ENCODE peak calls at places on chromosomes 16 and 17, in four cellular contexts. I is WTC11, Y is GM12878, T is K562. M is an unnamed sample.

GRCh38 chr17:27293359-27293897 is 486 bp upstream of the WSB1 start:
- DNase-seq in I (no peak), Y (no peak), T (peak; percentile 32), M (no peak)

GRCh38 chr17:50059759-50060273 is 3.9 kb downstream of the ITGA3 start:
- DNase-seq in I (no peak), Y (no peak), T (no peak), M (no peak)

GRCh38 chr16:88116121-88116900 is 165.1 kb downstream of the BANP start:
- DNase-seq in I (no peak), T (no peak), Y (no peak), M (no peak)

GRCh38 chr17:61405047-61405685 is 5.5 kb downstream of the TBX2 start:
- DNase-seq in I (peak; percentile 50), T (no peak), Y (no peak), M (peak; percentile 31)

GRCh38 chr16:2471016-2471652 is at the start of gene NTN3:
- DNase-seq in I (peak; percentile 75), T (peak; percentile 69), Y (no peak), M (peak; percentile 91)

GRCh38 chr16:65728172-65728571 is 606.3 kb upstream of the CDH11 start:
- DNase-seq in Y (no peak), T (no peak), I (no peak), M (no peak)

GRCh38 chr17:37570527-37571093 is 38.6 kb downstream of the SYNRG start:
- DNase-seq in Y (no peak), I (peak; percentile 75), T (peak; percentile 47), M (peak; percentile 79)

GRCh38 chr17:15247891-15248529 is 17.1 kb downstream of the PMP22 start:
- DNase-seq in T (no peak), I (peak; percentile 24), Y (no peak), M (no peak)

GRCh38 chr17:83055911-83056582 is 23.4 kb upstream of the METRNL start:
- DNase-seq in Y (no peak), I (no peak), T (no peak), M (no peak)

GRCh38 chr17:8041249-8041928 is 2.5 kb downstream of the ALOX15B start:
- DNase-seq in T (peak; percentile 38), I (no peak), Y (no peak), M (peak; percentile 73)

GRCh38 chr16:4313563-4314531 is 2.0 kb upstream of the GLIS2 start:
- DNase-seq in I (peak; percentile 84), T (peak; percentile 85), Y (no peak), M (peak; percentile 79)

GRCh38 chr16:89308391-89309333 is 91.2 kb downstream of the ZNF778 start:
- DNase-seq in T (peak; percentile 32), I (peak; percentile 73), Y (no peak), M (peak; percentile 68)

GRCh38 chr17:82937411-82938371 is 97.9 kb upstream of the ZNF750 start:
- DNase-seq in I (peak; percentile 21), Y (no peak), T (no peak), M (no peak)

GRCh38 chr16:16083421-16084156 is 134.2 kb downstream of the ABCC1 start:
- DNase-seq in Y (no peak), I (no peak), T (peak; percentile 59), M (no peak)

GRCh38 chr17:27323538-27324212 is 29.8 kb downstream of the WSB1 start:
- DNase-seq in Y (no peak), T (peak; percentile 58), I (no peak), M (no peak)

GRCh38 chr17:47883589-47884426 is 12.2 kb upstream of the SP2 start:
- DNase-seq in T (no peak), I (no peak), Y (no peak), M (no peak)

GRCh38 chr16:70736454-70737376 is 50.9 kb upstream of the MTSS2 start:
- DNase-seq in I (no peak), Y (no peak), T (no peak), M (no peak)

GRCh38 chr16:79451196-79451816 is 149.2 kb downstream of the MAF start:
- DNase-seq in I (no peak), T (no peak), Y (peak; percentile 19), M (no peak)

GRCh38 chr17:40551091-40551873 is 14.0 kb downstream of the CCR7 start:
- DNase-seq in T (no peak), Y (no peak), I (peak; percentile 6), M (no peak)

GRCh38 chr16:69542974-69543373 is 22.8 kb upstream of the NFAT5 start:
- DNase-seq in I (no peak), Y (no peak), T (no peak), M (no peak)

GRCh38 chr17:15502315-15503112 is 35.1 kb upstream of the CDRT4 start:
- DNase-seq in T (peak; percentile 60), I (peak; percentile 94), Y (no peak), M (peak; percentile 89)

GRCh38 chr16:75250809-75251279 is 580 bp downstream of the BCAR1 start:
- DNase-seq in T (peak; percentile 77), I (no peak), Y (no peak), M (peak; percentile 89)

GRCh38 chr17:78496311-78496710 is 80.9 kb downstream of the DNAH17 start:
- DNase-seq in T (no peak), Y (no peak), I (no peak), M (no peak)

GRCh38 chr17:28524476-28525415 is 18.6 kb downstream of the FOXN1 start:
- DNase-seq in T (peak; percentile 28), Y (no peak), I (no peak), M (no peak)

GRCh38 chr16:55391760-55392375 is 67.9 kb downstream of the IRX6 start:
- DNase-seq in I (no peak), T (no peak), Y (no peak), M (no peak)

GRCh38 chr17:6755281-6755680 is 565 bp upstream of the XAF1 start:
- DNase-seq in T (no peak), Y (no peak), I (no peak), M (peak; percentile 36)

GRCh38 chr17:6757747-6758146 is 1.9 kb downstream of the XAF1 start:
- DNase-seq in T (no peak), Y (no peak), I (no peak), M (no peak)

GRCh38 chr17:6753565-6753964 is 2.3 kb upstream of the XAF1 start:
- DNase-seq in Y (no peak), T (no peak), I (no peak), M (no peak)

GRCh38 chr17:6756425-6757012 is 673 bp downstream of the XAF1 start:
- DNase-seq in I (no peak), Y (no peak), T (no peak), M (no peak)

GRCh38 chr17:6755731-6756184 is at the start of gene XAF1:
- DNase-seq in I (no peak), T (no peak), Y (peak; percentile 40), M (no peak)
- TF ChIP-seq USF1 in I (no peak), T (no peak), Y (no peak), M (no peak)

GRCh38 chr16:11742041-11742535 is 569 bp downstream of the TXNDC11 start:
- DNase-seq in T (peak; percentile 53), Y (no peak), I (no peak), M (no peak)

GRCh38 chr16:11744075-11744470 is 1.4 kb upstream of the TXNDC11 start:
- DNase-seq in I (no peak), Y (no peak), T (no peak), M (no peak)

GRCh38 chr16:11742536-11743307 is at the start of gene TXNDC11:
- DNase-seq in I (peak; percentile 97), T (peak; percentile 96), Y (peak; percentile 93), M (peak; percentile 98)

GRCh38 chr16:11740567-11740966 is 2.1 kb downstream of the TXNDC11 start:
- DNase-seq in Y (no peak), T (no peak), I (no peak), M (no peak)

GRCh38 chr16:11743308-11744074 is 834 bp upstream of the TXNDC11 start:
- DNase-seq in Y (no peak), I (no peak), T (peak; percentile 26), M (peak; percentile 17)
- TF ChIP-seq USF1 in Y (peak; percentile 32), I (no peak), T (no peak), M (no peak)

DNA sequence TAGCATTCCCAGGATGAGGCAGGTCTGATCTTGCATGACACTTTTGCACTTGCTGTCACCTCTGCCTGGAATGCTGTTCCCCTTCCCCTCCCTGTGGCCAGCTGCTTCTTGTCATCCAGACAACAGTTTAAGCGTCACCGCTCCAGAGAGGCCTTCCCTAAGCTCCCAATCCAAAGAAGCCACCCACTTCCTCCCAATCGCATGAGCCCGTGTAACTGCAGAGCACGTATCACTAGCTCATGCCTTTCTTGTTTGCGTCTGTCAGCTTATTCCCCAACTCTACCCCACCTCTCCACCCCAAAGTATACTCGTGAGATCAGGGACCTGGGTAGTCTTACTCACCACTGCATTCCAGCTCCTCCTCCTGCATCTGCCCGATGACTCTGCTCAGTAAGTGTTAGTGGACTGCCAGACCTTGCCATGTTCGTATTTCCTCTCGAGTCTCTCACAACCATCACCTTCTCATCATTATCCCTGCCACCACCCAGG is 92.8 kb downstream of the GAS7 start:
- DNase-seq in Y (no peak), I (no peak), T (no peak), M (no peak)
- TF ChIP-seq USF1 in Y (no peak), I (no peak), T (no peak), M (no peak)

GRCh38 chr17:43328650-43329049 is 70.1 kb upstream of the ARL4D start:
- DNase-seq in T (no peak), I (no peak), Y (no peak), M (no peak)
- TF ChIP-seq USF1 in T (no peak), I (no peak), Y (no peak), M (no peak)

DNA sequence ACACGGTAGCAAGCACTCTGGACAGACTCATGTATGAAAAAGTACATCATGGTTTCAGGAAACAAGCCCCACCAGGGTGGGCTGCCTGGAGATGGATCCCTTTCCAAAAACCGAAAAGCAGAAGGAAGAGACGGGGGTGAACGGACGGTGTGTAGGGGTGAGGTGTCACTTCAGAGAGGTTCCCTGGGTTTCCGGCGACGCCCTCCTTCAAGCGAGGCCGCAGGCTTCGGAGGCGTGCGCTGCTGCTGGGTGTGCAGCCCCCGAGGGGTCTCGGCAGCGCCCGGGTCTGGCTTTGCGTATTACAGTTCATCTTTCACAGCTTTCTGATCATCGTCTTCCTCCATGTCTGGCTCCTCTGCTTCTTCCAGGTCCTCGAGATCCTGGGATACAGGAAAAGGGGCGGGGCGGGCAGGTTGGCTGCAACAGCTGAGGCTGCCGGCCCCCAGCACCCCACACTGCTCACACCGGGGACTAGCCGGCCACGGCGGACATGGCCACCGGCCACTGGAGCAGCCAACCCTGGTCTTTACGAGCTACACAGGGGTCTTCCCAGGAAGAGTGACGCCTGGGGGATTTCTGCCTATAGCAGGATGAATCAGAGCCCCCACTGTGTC is 9.0 kb upstream of the PPP1R27 start:
- DNase-seq in Y (no peak), I (no peak), T (no peak), M (no peak)
- TF ChIP-seq USF1 in Y (no peak), I (no peak), T (no peak), M (no peak)

DNA sequence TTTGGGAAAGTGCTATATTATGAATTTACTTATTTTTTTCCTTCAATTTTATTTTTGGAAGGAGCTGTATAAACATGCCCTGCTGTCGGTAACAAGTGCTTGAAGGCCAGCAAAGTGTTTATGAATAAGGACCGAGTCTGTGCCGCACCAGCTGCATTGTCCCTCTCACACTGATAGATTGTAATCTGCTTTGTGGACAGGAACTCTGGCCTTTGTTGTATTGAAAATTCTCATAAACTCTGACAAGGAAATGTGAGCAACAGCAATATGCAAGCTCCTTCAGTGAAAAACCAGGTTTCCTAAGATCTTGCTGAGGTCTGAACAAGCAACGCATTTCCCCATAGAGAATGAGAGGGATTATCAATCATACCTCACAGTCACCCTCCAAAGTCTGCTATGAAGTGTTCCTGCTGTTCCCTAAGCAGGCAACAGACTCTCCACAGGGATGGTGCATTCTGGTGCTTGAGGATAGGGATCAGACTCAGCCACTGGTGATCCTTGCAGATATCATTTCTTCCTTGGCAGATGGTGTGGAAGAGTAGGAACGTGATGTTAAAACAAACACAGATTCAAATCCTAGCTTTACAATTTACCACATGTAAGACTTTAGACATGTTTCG is 109.6 kb downstream of the KCNJ2 start:
- DNase-seq in I (no peak), Y (no peak), T (no peak), M (peak; percentile 17)
- TF ChIP-seq USF1 in I (no peak), Y (no peak), T (no peak), M (no peak)

GRCh38 chr17:63702223-63702577 is 2.3 kb upstream of the LIMD2 start:
- DNase-seq in I (no peak), T (no peak), Y (no peak), M (no peak)
- TF ChIP-seq USF1 in I (no peak), T (no peak), Y (no peak), M (no peak)